ENCODE peak calls at places on chromosomes 16 and 17, in six cellular contexts. W is GM23248, N is MM.1S, H is SK-N-SH, M is HCT116, U is hepatocyte. E is an unnamed sample. For H3K9me2 and H3K4me1, the result is how much of the 10 kb centered on the place peaks cover.

GRCh38 chr16:28182183-28182582 is 29.6 kb downstream of the XPO6 start:
- DNase-seq in W (peak), N (no peak), H (no peak), M (no peak), U (no peak), E (no peak)

GRCh38 chr16:49838361-49838638 is 17.6 kb downstream of the ZNF423 start:
- DNase-seq in W (no peak), N (no peak), H (no peak), M (no peak), U (no peak), E (no peak)

GRCh38 chr17:13420294-13421277 is 181.1 kb downstream of the HS3ST3A1 start:
- DNase-seq in W (peak), N (no peak), H (no peak), M (no peak), U (peak), E (no peak)

GRCh38 chr16:3065069-3065741 is at the start of gene IL32:
- DNase-seq in W (peak), N (no peak), H (no peak), M (no peak), U (peak), E (no peak)

GRCh38 chr17:4187076-4187475 is 44.1 kb downstream of the CYB5D2 start:
- DNase-seq in W (no peak), N (no peak), H (no peak), M (no peak), U (no peak), E (no peak)

GRCh38 chr17:67999291-67999911 is 3.1 kb upstream of the C17orf58 start:
- DNase-seq in W (peak), N (no peak), H (no peak), M (no peak), U (peak), E (no peak)

GRCh38 chr16:88927010-88927409 is 50.0 kb downstream of the CBFA2T3 start:
- DNase-seq in W (no peak), N (no peak), H (no peak), M (peak), U (no peak), E (peak)

GRCh38 chr17:39963826-39964225 is 1.0 kb downstream of the GSDMA start:
- DNase-seq in W (no peak), N (no peak), H (no peak), M (no peak), U (no peak), E (peak)

GRCh38 chr17:43517615-43518386 is 28.3 kb downstream of the ETV4 start:
- DNase-seq in W (peak), N (no peak), H (no peak), M (no peak), U (no peak), E (no peak)

GRCh38 chr16:85612191-85612800 is 826 bp upstream of the GSE1 start:
- DNase-seq in W (peak), N (no peak), H (peak), M (peak), U (peak), E (peak)

GRCh38 chr16:81541314-81541713 is 96.7 kb downstream of the CMIP start:
- DNase-seq in W (no peak), N (no peak), H (no peak), M (no peak), U (no peak), E (no peak)

GRCh38 chr16:4391635-4392381 is 20.2 kb downstream of the VASN start:
- DNase-seq in W (peak), N (no peak), H (peak), M (no peak), U (no peak), E (no peak)

GRCh38 chr17:1203111-1203966 is 23.6 kb upstream of the ABR start:
- DNase-seq in W (peak), N (no peak), H (peak), M (no peak), U (peak), E (peak)

GRCh38 chr17:8839410-8839935 is 28.0 kb downstream of the PIK3R6 start:
- DNase-seq in W (no peak), N (no peak), H (no peak), M (no peak), U (no peak), E (no peak)

GRCh38 chr17:59423137-59423703 is 91.8 kb downstream of the YPEL2 start:
- DNase-seq in W (peak), N (no peak), H (no peak), M (peak), U (peak), E (peak)

GRCh38 chr17:55295411-55296170 is 30.8 kb downstream of the HLF start:
- DNase-seq in W (peak), N (peak), H (peak), M (peak), U (peak), E (peak)

GRCh38 chr16:78461087-78461486 is 361.6 kb downstream of the WWOX start:
- DNase-seq in W (no peak), N (no peak), H (no peak), M (no peak), U (no peak), E (no peak)

GRCh38 chr16:81333356-81333755 is 18.6 kb downstream of the GAN start:
- DNase-seq in W (no peak), N (no peak), H (no peak), M (no peak), U (no peak), E (no peak)

GRCh38 chr16:8855051-8855786 is 13.6 kb downstream of the CARHSP1 start:
- DNase-seq in W (no peak), N (peak), H (peak), M (no peak), U (no peak), E (no peak)

GRCh38 chr17:6088141-6088540 is 18.0 kb downstream of the WSCD1 start:
- DNase-seq in W (no peak), N (no peak), H (no peak), M (no peak), U (no peak), E (no peak)

GRCh38 chr16:88365244-88365865 is 17.4 kb upstream of the ZNF469 start:
- DNase-seq in W (no peak), N (no peak), H (no peak), M (no peak), U (no peak), E (no peak)

GRCh38 chr17:32849879-32850278 is 27.0 kb downstream of the MYO1D start:
- DNase-seq in W (peak), N (no peak), H (no peak), M (no peak), U (no peak), E (no peak)

GRCh38 chr16:1414532-1415265 is at the start of gene UNKL:
- DNase-seq in W (peak), N (peak), H (peak), M (no peak), U (peak), E (peak)

GRCh38 chr16:84925092-84925772 is 86.1 kb downstream of the ZDHHC7 start:
- DNase-seq in W (peak), N (no peak), H (peak), M (peak), U (peak), E (no peak)

GRCh38 chr16:88928405-88929375 is 48.3 kb downstream of the CBFA2T3 start:
- DNase-seq in W (no peak), N (no peak), H (no peak), M (no peak), U (no peak), E (no peak)

GRCh38 chr16:85401370-85401916 is 211.7 kb upstream of the GSE1 start:
- DNase-seq in W (no peak), N (no peak), H (no peak), M (no peak), U (no peak), E (no peak)

GRCh38 chr16:30721606-30722005 is 22.6 kb downstream of the SRCAP start:
- DNase-seq in W (peak), N (no peak), H (no peak), M (no peak), U (no peak), E (peak)

GRCh38 chr17:68314916-68315535 is 23.7 kb downstream of the ARSG start:
- DNase-seq in W (peak), N (no peak), H (no peak), M (no peak), U (no peak), E (peak)

GRCh38 chr16:55499951-55500350 is 8.9 kb upstream of the LPCAT2 start:
- DNase-seq in W (peak), N (no peak), H (no peak), M (peak), U (peak), E (peak)

GRCh38 chr17:3959295-3959899 is 4.8 kb downstream of the ATP2A3 start:
- DNase-seq in W (peak), N (no peak), H (no peak), M (no peak), U (peak), E (peak)

GRCh38 chr17:78075545-78075944 is 53.0 kb downstream of the TMC6 start:
- DNase-seq in W (no peak), N (no peak), H (no peak), M (no peak), U (no peak), E (no peak)

GRCh38 chr16:66334856-66335255 is 31.6 kb upstream of the CDH5 start:
- DNase-seq in W (no peak), N (no peak), H (no peak), M (no peak), U (no peak), E (no peak)

GRCh38 chr16:83681421-83681820 is 126.4 kb upstream of the HSBP1 start:
- DNase-seq in W (no peak), N (no peak), H (no peak), M (no peak), U (no peak), E (no peak)

GRCh38 chr17:55830210-55830609 is 79.4 kb downstream of the PCTP start:
- DNase-seq in W (no peak), N (no peak), H (no peak), M (no peak), U (no peak), E (no peak)

GRCh38 chr17:64786337-64786736 is 124.2 kb upstream of the SMURF2 start:
- DNase-seq in W (no peak), N (no peak), H (no peak), M (no peak), U (no peak), E (peak)

GRCh38 chr16:6190756-6191155 is 1093.2 kb upstream of the EEF2KMT start:
- DNase-seq in W (no peak), N (no peak), H (no peak), M (no peak), U (no peak), E (no peak)

GRCh38 chr17:1997587-1998425 is 27.3 kb downstream of the RTN4RL1 start:
- DNase-seq in W (peak), N (no peak), H (no peak), M (no peak), U (peak), E (no peak)

GRCh38 chr17:67506966-67507365 is 129.9 kb downstream of the PITPNC1 start:
- DNase-seq in W (peak), N (no peak), H (no peak), M (no peak), U (no peak), E (no peak)

GRCh38 chr16:85005278-85006069 is 5.9 kb downstream of the ZDHHC7 start:
- DNase-seq in W (peak), N (no peak), H (no peak), M (no peak), U (no peak), E (no peak)

GRCh38 chr17:80270836-80271235 is 10.2 kb downstream of the RNF213 start:
- DNase-seq in W (peak), N (no peak), H (peak), M (no peak), U (no peak), E (no peak)

GRCh38 chr17:80270104-80270503 is 9.5 kb downstream of the RNF213 start:
- DNase-seq in W (no peak), N (no peak), H (no peak), M (no peak), U (no peak), E (no peak)

GRCh38 chr17:80267391-80267790 is 6.7 kb downstream of the RNF213 start:
- DNase-seq in W (no peak), N (no peak), H (no peak), M (no peak), U (no peak), E (no peak)

GRCh38 chr17:80269405-80269807 is 8.8 kb downstream of the RNF213 start:
- DNase-seq in W (no peak), N (no peak), H (no peak), M (no peak), U (no peak), E (no peak)

GRCh38 chr17:80268427-80268826 is 7.8 kb downstream of the RNF213 start:
- DNase-seq in W (no peak), N (no peak), H (no peak), M (no peak), U (no peak), E (no peak)
- H3K9me2 ChIP-seq in W (under half), N (under half), H (under half), M (under half), U (under half), E (under half)

GRCh38 chr17:50853781-50854180 is 12.4 kb downstream of the TOB1 start:
- DNase-seq in W (no peak), N (no peak), H (no peak), M (no peak), U (no peak), E (no peak)

GRCh38 chr17:50856431-50856830 is 9.7 kb downstream of the TOB1 start:
- DNase-seq in W (no peak), N (no peak), H (no peak), M (no peak), U (no peak), E (no peak)

GRCh38 chr17:50850640-50851039 is 15.3 kb downstream of the WFIKKN2 start:
- DNase-seq in W (no peak), N (no peak), H (no peak), M (no peak), U (no peak), E (no peak)

GRCh38 chr17:50855708-50856330 is 10.3 kb downstream of the TOB1 start:
- DNase-seq in W (no peak), N (no peak), H (no peak), M (no peak), U (no peak), E (no peak)

GRCh38 chr17:50853015-50853615 is 13.0 kb downstream of the TOB1 start:
- DNase-seq in W (no peak), N (no peak), H (no peak), M (no peak), U (no peak), E (no peak)
- H3K4me1 ChIP-seq in W (under half), N (under half), H (under half), M (under half), U (under half), E (under half)

GRCh38 chr16:72886366-72886974 is 161.5 kb downstream of the ZFHX3 start:
- DNase-seq in W (no peak), N (no peak), H (no peak), M (no peak), U (no peak), E (peak)

GRCh38 chr16:72887537-72887936 is 160.4 kb downstream of the ZFHX3 start:
- DNase-seq in W (no peak), N (no peak), H (no peak), M (no peak), U (no peak), E (no peak)

GRCh38 chr16:72879846-72880245 is 168.1 kb downstream of the ZFHX3 start:
- DNase-seq in W (no peak), N (no peak), H (no peak), M (no peak), U (no peak), E (no peak)

GRCh38 chr16:72884037-72884436 is 163.9 kb downstream of the ZFHX3 start:
- DNase-seq in W (peak), N (no peak), H (no peak), M (no peak), U (no peak), E (no peak)

GRCh38 chr16:72884573-72884972 is 163.4 kb downstream of the ZFHX3 start:
- DNase-seq in W (no peak), N (no peak), H (no peak), M (no peak), U (no peak), E (no peak)
- H3K9me2 ChIP-seq in W (under half), N (under half), H (under half), M (under half), U (under half), E (under half)

GRCh38 chr16:20884240-20884556 is 16.0 kb downstream of the DCUN1D3 start:
- DNase-seq in W (peak), N (no peak), H (no peak), M (no peak), U (peak), E (no peak)
- H3K4me1 ChIP-seq in W (under half), N (under half), H (under half), M (under half), U (half or more), E (under half)

DNA sequence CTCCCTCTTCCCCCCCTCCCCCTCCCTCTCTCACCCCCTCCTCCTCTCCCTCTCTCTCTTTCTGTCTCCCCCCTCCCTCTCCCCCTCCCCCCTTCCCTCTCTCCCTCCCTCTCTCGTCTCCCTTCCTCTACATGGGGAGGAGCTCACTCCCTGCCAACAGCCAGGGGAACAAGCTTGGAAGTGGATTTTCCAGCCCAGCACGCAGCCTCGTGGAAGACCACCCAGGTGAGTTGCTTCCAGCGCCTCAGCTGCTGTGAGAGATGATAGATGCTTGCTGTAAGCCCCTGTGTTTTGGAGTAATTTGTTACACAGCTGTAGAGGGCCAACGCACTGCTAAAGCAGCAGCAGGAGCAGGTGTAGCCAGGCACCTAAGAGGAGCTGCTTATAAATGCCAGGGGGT is 20.8 kb downstream of the ACTG1 start:
- DNase-seq in W (no peak), N (no peak), H (no peak), M (no peak), U (no peak), E (no peak)
- H3K9me2 ChIP-seq in W (under half), N (under half), H (under half), M (under half), U (under half), E (under half)

GRCh38 chr16:31873556-31874353 is at the start of gene ZNF267:
- DNase-seq in W (peak), N (peak), H (peak), M (peak), U (peak), E (peak)

GRCh38 chr16:31877876-31878642 is 4.5 kb downstream of the ZNF267 start:
- DNase-seq in W (no peak), N (no peak), H (no peak), M (no peak), U (no peak), E (no peak)

GRCh38 chr16:31876955-31877828 is 3.6 kb downstream of the ZNF267 start:
- DNase-seq in W (peak), N (peak), H (no peak), M (no peak), U (peak), E (peak)

GRCh38 chr16:31874354-31875111 is 926 bp downstream of the ZNF267 start:
- DNase-seq in W (peak), N (peak), H (peak), M (no peak), U (peak), E (peak)

DNA sequence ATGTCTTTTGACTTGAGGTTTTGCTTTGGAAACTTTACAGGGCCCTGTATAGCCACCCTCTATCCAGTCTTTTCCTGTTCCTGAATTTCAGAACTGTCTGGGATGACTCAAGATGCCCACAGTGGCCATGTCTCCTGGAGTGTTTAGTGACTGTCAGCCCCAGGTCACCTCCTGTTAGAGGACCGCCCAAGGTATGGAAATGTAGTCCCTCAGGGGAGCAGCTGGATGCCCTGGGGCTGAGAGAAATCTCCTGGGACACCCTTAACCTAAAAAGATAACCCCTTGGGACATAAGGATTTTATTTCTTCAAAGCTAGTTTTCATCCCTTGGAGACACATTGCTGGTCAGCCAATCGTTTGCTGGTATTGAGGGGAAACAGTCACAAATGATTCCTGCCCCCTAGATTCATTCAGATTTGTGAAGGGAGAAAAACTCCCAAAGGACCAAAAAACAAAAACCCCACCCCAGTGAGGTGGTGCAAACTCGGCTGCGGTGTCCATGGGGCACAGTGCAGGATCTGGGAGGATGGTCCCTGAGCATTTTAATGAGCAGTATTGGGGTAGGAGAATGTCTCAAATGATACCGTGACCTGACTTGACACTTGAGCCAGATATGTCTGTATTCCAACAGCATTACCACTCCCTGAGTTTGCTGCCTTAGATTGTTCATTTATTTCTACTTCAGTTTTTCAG is 1.7 kb downstream of the ZNF267 start:
- DNase-seq in W (peak), N (no peak), H (no peak), M (no peak), U (no peak), E (no peak)
- H3K4me1 ChIP-seq in W (under half), N (under half), H (under half), M (under half), U (under half), E (under half)

DNA sequence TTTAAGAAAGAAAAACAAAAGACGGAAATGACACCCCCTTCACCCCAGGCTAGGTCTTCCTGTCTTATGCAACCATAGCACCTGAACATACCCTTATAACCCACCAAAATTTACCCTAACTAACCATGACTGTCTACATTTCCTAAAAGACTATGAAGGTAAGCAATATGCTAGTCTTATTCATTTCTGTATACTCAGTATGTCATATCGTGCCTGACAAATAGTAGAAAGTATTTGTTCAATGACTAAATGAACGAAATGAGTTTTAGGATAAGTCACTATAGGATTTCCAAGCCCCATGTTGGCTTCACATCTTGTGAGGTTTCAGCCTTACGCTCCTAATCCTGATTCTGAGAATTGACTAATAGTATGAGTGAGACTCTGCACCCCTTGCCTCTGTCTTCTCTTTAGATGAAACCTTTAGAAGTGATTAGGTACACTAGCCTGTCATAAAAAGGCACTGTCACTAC is 6.5 kb downstream of the ADAT1 start:
- DNase-seq in W (no peak), N (no peak), H (no peak), M (no peak), U (no peak), E (no peak)
- H3K9me2 ChIP-seq in W (under half), N (under half), H (under half), M (under half), U (under half), E (under half)

DNA sequence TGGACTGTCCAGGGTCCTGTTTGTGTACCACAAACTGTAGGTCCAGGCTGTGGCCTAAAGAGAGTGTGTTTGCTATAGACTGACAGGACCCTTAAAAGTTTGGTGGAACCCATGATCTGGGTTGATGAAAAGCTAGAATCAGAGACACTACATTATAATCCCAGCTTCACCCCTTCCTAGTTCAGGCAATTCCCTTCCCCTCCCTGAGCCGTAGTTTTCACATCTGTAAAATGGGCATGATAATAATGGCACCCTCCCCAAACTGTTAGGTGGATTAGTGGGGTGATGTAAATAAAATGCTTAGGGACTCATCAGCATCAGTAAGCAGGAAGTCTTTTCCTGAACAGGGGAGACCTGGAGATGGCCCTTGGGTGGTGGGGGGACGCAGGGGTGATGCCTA is 2.5 kb downstream of the SCNN1B start:
- DNase-seq in W (no peak), N (no peak), H (no peak), M (no peak), U (no peak), E (no peak)
- H3K4me1 ChIP-seq in W (under half), N (under half), H (under half), M (under half), U (under half), E (under half)